ENCODE peak calls at places on chromosomes 16 and 17, in five cellular contexts. I is keratinocyte; J is WTC11; D is colonic mucosa; N is CD4-positive, alpha-beta T cell. R is an unnamed sample.

GRCh38 chr17:49739662-49740271 is 24.2 kb downstream of the FAM117A start:
- DNase-seq in I (no peak), J (no peak), D (peak; percentile 52), N (peak; percentile 96), R (no peak)

GRCh38 chr17:27446569-27447301 is 9.5 kb upstream of the KSR1 start:
- DNase-seq in I (no peak), J (no peak), D (no peak), N (no peak), R (peak; percentile 66)

GRCh38 chr17:75737133-75737962 is 16.1 kb downstream of the ITGB4 start:
- DNase-seq in I (no peak), J (no peak), D (no peak), N (no peak), R (no peak)

GRCh38 chr17:11986939-11987329 is 10.3 kb downstream of the ZNF18 start:
- DNase-seq in I (no peak), J (no peak), D (no peak), N (no peak), R (peak; percentile 39)

GRCh38 chr17:37770631-37771518 is 26.0 kb upstream of the HNF1B start:
- DNase-seq in I (no peak), J (peak; percentile 80), D (peak; percentile 88), N (peak; percentile 4), R (peak; percentile 48)

GRCh38 chr16:19113577-19114358 is at the start of gene ITPRIPL2:
- DNase-seq in I (no peak), J (peak; percentile 58), D (peak; percentile 86), N (no peak), R (peak; percentile 82)

GRCh38 chr17:18117533-18117932 is 9.0 kb downstream of the MYO15A start:
- DNase-seq in I (no peak), J (no peak), D (no peak), N (no peak), R (no peak)

GRCh38 chr16:88068476-88069396 is 117.5 kb downstream of the BANP start:
- DNase-seq in I (no peak), J (no peak), D (no peak), N (no peak), R (no peak)

GRCh38 chr17:30333503-30334240 is at the start of gene TMIGD1:
- DNase-seq in I (no peak), J (no peak), D (no peak), N (no peak), R (no peak)

GRCh38 chr16:57303021-57303909 is 18.8 kb upstream of the PLLP start:
- DNase-seq in I (no peak), J (no peak), D (no peak), N (no peak), R (no peak)

GRCh38 chr17:77449908-77450741 is 309.4 kb downstream of the SEC14L1 start:
- DNase-seq in I (no peak), J (peak; percentile 59), D (peak; percentile 87), N (no peak), R (peak; percentile 65)

GRCh38 chr16:23125277-23125676 is 24.0 kb downstream of the USP31 start:
- DNase-seq in I (no peak), J (no peak), D (no peak), N (no peak), R (no peak)

GRCh38 chr17:37358830-37359681 is 16.7 kb upstream of the C17orf78 start:
- DNase-seq in I (peak; percentile 57), J (peak; percentile 98), D (peak; percentile 95), N (peak; percentile 82), R (peak; percentile 88)

GRCh38 chr17:43367588-43368242 is 31.1 kb upstream of the ARL4D start:
- DNase-seq in I (no peak), J (no peak), D (no peak), N (no peak), R (peak; percentile 100)

GRCh38 chr16:54783226-54783625 is 147.4 kb upstream of the IRX5 start:
- DNase-seq in I (no peak), J (no peak), D (no peak), N (no peak), R (no peak)

GRCh38 chr17:17325816-17326215 is 22.6 kb downstream of the NT5M start:
- DNase-seq in I (no peak), J (no peak), D (no peak), N (no peak), R (no peak)

GRCh38 chr17:19915579-19915978 is 47.8 kb upstream of the ULK2 start:
- DNase-seq in I (no peak), J (no peak), D (no peak), N (no peak), R (no peak)

GRCh38 chr16:85842435-85842834 is 42.9 kb downstream of the COX4I1 start:
- DNase-seq in I (no peak), J (no peak), D (no peak), N (no peak), R (no peak)

GRCh38 chr16:50303605-50304466 is 37.5 kb downstream of the ADCY7 start:
- DNase-seq in I (no peak), J (no peak), D (no peak), N (no peak), R (no peak)

GRCh38 chr16:13845232-13845631 is 74.7 kb upstream of the ERCC4 start:
- DNase-seq in I (no peak), J (no peak), D (no peak), N (no peak), R (no peak)

GRCh38 chr17:81097134-81097942 is 62.4 kb downstream of the BAIAP2 start:
- DNase-seq in I (no peak), J (peak; percentile 67), D (peak; percentile 77), N (peak; percentile 17), R (peak; percentile 61)

GRCh38 chr16:56849690-56850680 is 15.0 kb upstream of the SLC12A3 start:
- DNase-seq in I (no peak), J (no peak), D (no peak), N (no peak), R (no peak)

GRCh38 chr17:6893382-6894205 is 62.1 kb upstream of the TEKT1 start:
- DNase-seq in I (no peak), J (peak; percentile 24), D (no peak), N (no peak), R (no peak)

DNA sequence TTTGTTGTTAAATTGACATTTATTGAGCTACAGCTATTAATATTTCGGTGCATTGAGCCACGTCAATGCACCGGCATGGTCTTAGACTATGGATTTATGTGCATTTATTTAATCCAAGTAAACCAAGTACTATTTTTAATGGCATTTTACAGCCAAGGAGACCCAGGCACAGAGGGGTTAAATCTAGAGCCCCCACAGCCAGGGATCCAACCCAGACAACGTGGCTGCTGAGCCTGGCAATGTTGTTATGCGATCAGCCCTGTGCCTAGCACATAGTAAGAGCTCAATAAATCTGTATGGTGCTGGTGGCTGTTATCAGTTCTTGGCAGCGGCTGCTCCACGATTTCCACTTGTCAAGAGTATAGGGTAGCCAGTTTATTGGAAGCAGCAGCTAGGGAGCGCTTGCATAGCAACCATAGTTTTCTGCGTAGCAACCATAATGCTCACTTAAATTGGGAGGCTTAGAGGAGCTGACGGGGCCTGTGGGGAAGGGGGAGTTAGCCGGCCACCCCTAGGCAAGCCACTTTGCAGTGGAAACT is 541 bp upstream of the RBBP6 start:
- DNase-seq in I (peak; percentile 35), J (no peak), D (no peak), N (no peak), R (peak; percentile 74)
- TF ChIP-seq CTCF in I (peak; percentile 22), J (no peak), D (no peak), N (no peak), R (no peak)

GRCh38 chr17:15882058-15882720 is 62.7 kb upstream of the ADORA2B start:
- DNase-seq in I (no peak), J (peak; percentile 58), D (no peak), N (no peak), R (no peak)
- TF ChIP-seq CTCF in I (no peak), J (no peak), D (no peak), N (no peak), R (peak; percentile 26)

DNA sequence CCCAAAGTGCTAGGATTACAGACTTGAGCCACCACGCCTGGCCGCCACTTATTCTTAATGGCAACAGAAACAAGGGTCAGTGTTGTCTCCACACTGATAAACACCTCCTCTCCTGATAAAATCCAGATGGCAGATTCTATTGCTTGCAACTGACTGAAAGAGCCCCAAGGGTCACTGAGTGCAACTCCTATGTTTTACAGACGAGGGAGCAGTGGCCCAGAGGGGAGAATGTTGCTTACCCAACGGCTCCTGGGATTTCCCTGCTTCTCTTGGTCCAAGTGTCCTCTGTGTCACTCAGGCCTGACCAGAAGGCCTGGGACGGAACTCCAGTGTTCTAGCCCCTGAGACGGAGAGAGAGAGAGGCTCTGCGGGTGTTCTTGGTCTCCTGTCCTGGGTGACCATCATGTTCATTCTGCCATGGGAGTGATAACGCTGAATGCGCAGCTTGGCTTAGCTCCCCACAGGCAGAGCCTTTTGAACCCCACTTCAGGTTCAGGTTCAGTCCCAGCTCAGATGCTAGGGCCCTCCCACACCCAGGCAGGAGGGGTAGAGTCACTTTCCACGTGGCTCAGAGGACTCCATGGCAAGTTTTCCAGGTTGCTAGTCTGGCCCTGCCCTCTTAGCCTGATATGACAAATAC is 77.3 kb upstream of the NLRP1 start:
- DNase-seq in I (no peak), J (peak; percentile 18), D (no peak), N (no peak), R (no peak)
- TF ChIP-seq CTCF in I (no peak), J (no peak), D (no peak), N (no peak), R (peak; percentile 9)

GRCh38 chr17:62720126-62720850 is 87.8 kb downstream of the MARCHF10 start:
- DNase-seq in I (no peak), J (no peak), D (no peak), N (no peak), R (no peak)
- TF ChIP-seq CTCF in I (peak; percentile 32), J (no peak), D (no peak), N (no peak), R (peak; percentile 61)

GRCh38 chr17:7897773-7898172 is 9.2 kb downstream of the CHD3 start:
- DNase-seq in I (no peak), J (no peak), D (no peak), N (no peak), R (peak; percentile 54)
- TF ChIP-seq CTCF in I (peak; percentile 48), J (no peak), D (peak; percentile 42), N (peak; percentile 11), R (peak; percentile 71)

GRCh38 chr16:4178468-4179010 is 62.3 kb upstream of the ADCY9 start:
- DNase-seq in I (no peak), J (no peak), D (no peak), N (no peak), R (no peak)

GRCh38 chr16:4179020-4179419 is 62.8 kb upstream of the ADCY9 start:
- DNase-seq in I (no peak), J (no peak), D (no peak), N (no peak), R (no peak)

GRCh38 chr16:4180511-4180910 is 61.4 kb downstream of the SRL start:
- DNase-seq in I (no peak), J (no peak), D (no peak), N (no peak), R (no peak)

GRCh38 chr16:4176794-4177438 is 60.7 kb upstream of the ADCY9 start:
- DNase-seq in I (no peak), J (no peak), D (no peak), N (no peak), R (peak; percentile 50)

DNA sequence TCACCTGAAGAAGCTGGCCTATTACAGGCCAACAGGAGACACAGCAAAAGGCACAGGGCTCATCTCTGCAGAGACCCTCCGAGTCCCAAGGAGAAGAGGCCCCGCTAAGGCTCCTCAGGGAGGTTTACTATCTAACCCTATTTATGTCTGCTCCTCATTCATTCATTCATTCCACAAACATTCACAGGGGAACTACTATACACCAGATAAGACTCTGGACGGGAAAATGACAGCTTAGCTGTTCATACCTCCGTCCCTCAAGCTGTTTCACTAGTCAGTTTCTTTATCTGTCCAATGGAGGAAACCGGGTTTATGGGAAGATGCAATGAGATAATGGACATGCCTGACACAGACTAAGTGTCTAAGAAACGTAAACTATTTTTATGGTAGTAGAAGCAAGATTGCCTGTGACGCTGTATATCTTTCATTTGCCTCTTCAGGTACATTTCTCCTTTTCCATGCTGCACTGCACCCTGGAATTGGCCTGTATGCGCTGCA is 62.1 kb downstream of the SRL start:
- DNase-seq in I (no peak), J (no peak), D (no peak), N (no peak), R (no peak)
- TF ChIP-seq CTCF in I (no peak), J (no peak), D (no peak), N (no peak), R (no peak)

R was measured in HFFc6.